ENCODE peak calls at places on chromosomes 2 and 18, in six cellular contexts. Q is stimulated activated CD8-positive, alpha-beta memory T cell treated with anti-CD3 and anti-CD28 coated beads, Interleukin-4, amount 100 ng/mL, for 48 hours; O is lung microvascular endothelial cell; L is MM.1S; Y is Daoy; F is naive thymus-derived CD8-positive, alpha-beta T cell. V is an unnamed sample.

GRCh38 chr2:197873293-197873701 is 68.9 kb downstream of the PLCL1 start:
- DNase-seq in Q (no peak), L (no peak), O (no peak), Y (peak), F (no peak), V (no peak)

GRCh38 chr2:187117483-187117882 is 268.5 kb upstream of the ZSWIM2 start:
- DNase-seq in F (no peak), O (no peak), Q (no peak), L (no peak), Y (no peak), V (no peak)

GRCh38 chr2:23614701-23615100 is 229.7 kb downstream of the KLHL29 start:
- DNase-seq in Y (no peak), Q (peak), F (peak), O (no peak), L (no peak), V (no peak)

GRCh38 chr2:16728742-16729141 is 63.1 kb upstream of the CYRIA start:
- DNase-seq in F (no peak), Y (no peak), Q (no peak), O (no peak), L (no peak), V (no peak)

GRCh38 chr18:35334821-35335220 is 9.4 kb downstream of the ZNF24 start:
- DNase-seq in L (no peak), Q (no peak), O (no peak), F (no peak), Y (no peak), V (no peak)

GRCh38 chr2:69955029-69955428 is 6.4 kb downstream of the ASPRV1 start:
- DNase-seq in F (no peak), L (no peak), O (no peak), Y (no peak), Q (no peak), V (no peak)

GRCh38 chr2:189521686-189522434 is 58.7 kb downstream of the SLC40A1 start:
- DNase-seq in F (no peak), L (no peak), O (no peak), Y (no peak), Q (no peak), V (peak)

GRCh38 chr18:7333163-7333562 is 102.3 kb downstream of the LRRC30 start:
- DNase-seq in Q (no peak), L (no peak), O (no peak), Y (peak), F (no peak), V (no peak)

GRCh38 chr2:181281206-181281832 is 175.9 kb upstream of the ITGA4 start:
- DNase-seq in Q (no peak), L (peak), O (no peak), Y (no peak), F (peak), V (no peak)

GRCh38 chr2:174335605-174336402 is 1.1 kb downstream of the SP9 start:
- DNase-seq in F (peak), O (no peak), Y (peak), L (no peak), Q (no peak), V (no peak)

GRCh38 chr2:55115795-55116597 is 65.7 kb upstream of the RTN4 start:
- DNase-seq in F (no peak), Y (peak), L (no peak), O (no peak), Q (no peak), V (no peak)

GRCh38 chr2:134217316-134217715 is 36.6 kb upstream of the MGAT5 start:
- DNase-seq in F (no peak), Y (no peak), L (peak), Q (no peak), O (peak), V (no peak)

GRCh38 chr2:235204923-235205322 is 253.1 kb downstream of the SH3BP4 start:
- DNase-seq in L (no peak), O (no peak), Q (no peak), F (no peak), Y (no peak), V (no peak)